ENCODE peak calls at places on chromosome 2, in eight cellular contexts. One of them, this sample, is unnamed.

GRCh38 chr2:237540823-237541222 is 25.6 kb upstream of the PRLH start:
- DNase-seq in T-helper 2 cell: no peak
- DNase-seq in fibroblast of lung: peak
- DNase-seq in DMS 273 treated with DMSO at 0.1 percent for 48 hours: peak
- DNase-seq in activated naive CD4-positive, alpha-beta T cell treated with anti-CD3 and anti-CD28 coated beads, Interleukin-2, amount 10 ng/mL, durations not matched to agents 7 days and 5 days: no peak
- DNase-seq in GM12864: no peak
- DNase-seq in upper lobe of right lung: no peak
- DNase-seq in EL: peak
- DNase-seq in this sample: no peak

GRCh38 chr2:171272039-171272438 is 111.3 kb upstream of the TLK1 start:
- DNase-seq in activated naive CD4-positive, alpha-beta T cell treated with anti-CD3 and anti-CD28 coated beads, Interleukin-2, amount 10 ng/mL, durations not matched to agents 7 days and 5 days: no peak
- DNase-seq in EL: peak
- DNase-seq in T-helper 2 cell: no peak
- DNase-seq in fibroblast of lung: peak
- DNase-seq in DMS 273 treated with DMSO at 0.1 percent for 48 hours: no peak
- DNase-seq in GM12864: no peak
- DNase-seq in upper lobe of right lung: no peak
- DNase-seq in this sample: no peak

GRCh38 chr2:102657770-102658169 is 38.4 kb downstream of the SLC9A2 start:
- DNase-seq in EL: no peak
- DNase-seq in fibroblast of lung: no peak
- DNase-seq in activated naive CD4-positive, alpha-beta T cell treated with anti-CD3 and anti-CD28 coated beads, Interleukin-2, amount 10 ng/mL, durations not matched to agents 7 days and 5 days: no peak
- DNase-seq in upper lobe of right lung: no peak
- DNase-seq in DMS 273 treated with DMSO at 0.1 percent for 48 hours: no peak
- DNase-seq in T-helper 2 cell: no peak
- DNase-seq in GM12864: no peak
- DNase-seq in this sample: no peak

GRCh38 chr2:201978988-201979387 is 54.7 kb upstream of the FZD7 start:
- DNase-seq in GM12864: no peak
- DNase-seq in activated naive CD4-positive, alpha-beta T cell treated with anti-CD3 and anti-CD28 coated beads, Interleukin-2, amount 10 ng/mL, durations not matched to agents 7 days and 5 days: no peak
- DNase-seq in upper lobe of right lung: no peak
- DNase-seq in fibroblast of lung: no peak
- DNase-seq in DMS 273 treated with DMSO at 0.1 percent for 48 hours: peak
- DNase-seq in EL: no peak
- DNase-seq in T-helper 2 cell: no peak
- DNase-seq in this sample: no peak

GRCh38 chr2:233706720-233707119 is 6.0 kb upstream of the UGT1A5 start:
- DNase-seq in T-helper 2 cell: no peak
- DNase-seq in GM12864: no peak
- DNase-seq in fibroblast of lung: peak
- DNase-seq in activated naive CD4-positive, alpha-beta T cell treated with anti-CD3 and anti-CD28 coated beads, Interleukin-2, amount 10 ng/mL, durations not matched to agents 7 days and 5 days: no peak
- DNase-seq in DMS 273 treated with DMSO at 0.1 percent for 48 hours: no peak
- DNase-seq in upper lobe of right lung: no peak
- DNase-seq in EL: no peak
- DNase-seq in this sample: no peak

GRCh38 chr2:177282101-177282573 is 17.6 kb upstream of the NFE2L2 start:
- DNase-seq in fibroblast of lung: no peak
- DNase-seq in DMS 273 treated with DMSO at 0.1 percent for 48 hours: peak
- DNase-seq in T-helper 2 cell: no peak
- DNase-seq in EL: peak
- DNase-seq in activated naive CD4-positive, alpha-beta T cell treated with anti-CD3 and anti-CD28 coated beads, Interleukin-2, amount 10 ng/mL, durations not matched to agents 7 days and 5 days: no peak
- DNase-seq in GM12864: no peak
- DNase-seq in upper lobe of right lung: no peak
- DNase-seq in this sample: no peak

GRCh38 chr2:1309507-1309906 is 103.8 kb upstream of the TPO start:
- DNase-seq in activated naive CD4-positive, alpha-beta T cell treated with anti-CD3 and anti-CD28 coated beads, Interleukin-2, amount 10 ng/mL, durations not matched to agents 7 days and 5 days: no peak
- DNase-seq in DMS 273 treated with DMSO at 0.1 percent for 48 hours: no peak
- DNase-seq in upper lobe of right lung: no peak
- DNase-seq in fibroblast of lung: no peak
- DNase-seq in EL: no peak
- DNase-seq in GM12864: no peak
- DNase-seq in T-helper 2 cell: no peak
- DNase-seq in this sample: no peak

GRCh38 chr2:235639387-235639786 is 145.5 kb downstream of the AGAP1 start:
- DNase-seq in T-helper 2 cell: no peak
- DNase-seq in activated naive CD4-positive, alpha-beta T cell treated with anti-CD3 and anti-CD28 coated beads, Interleukin-2, amount 10 ng/mL, durations not matched to agents 7 days and 5 days: no peak
- DNase-seq in GM12864: no peak
- DNase-seq in EL: peak
- DNase-seq in upper lobe of right lung: no peak
- DNase-seq in fibroblast of lung: peak
- DNase-seq in DMS 273 treated with DMSO at 0.1 percent for 48 hours: peak
- DNase-seq in this sample: no peak

GRCh38 chr2:240013343-240013742 is 11.8 kb downstream of the NDUFA10 start:
- DNase-seq in fibroblast of lung: peak
- DNase-seq in GM12864: no peak
- DNase-seq in DMS 273 treated with DMSO at 0.1 percent for 48 hours: no peak
- DNase-seq in activated naive CD4-positive, alpha-beta T cell treated with anti-CD3 and anti-CD28 coated beads, Interleukin-2, amount 10 ng/mL, durations not matched to agents 7 days and 5 days: no peak
- DNase-seq in upper lobe of right lung: no peak
- DNase-seq in T-helper 2 cell: no peak
- DNase-seq in EL: no peak
- DNase-seq in this sample: no peak

GRCh38 chr2:239936838-239937581 is 88.1 kb downstream of the NDUFA10 start:
- DNase-seq in EL: no peak
- DNase-seq in DMS 273 treated with DMSO at 0.1 percent for 48 hours: no peak
- DNase-seq in fibroblast of lung: no peak
- DNase-seq in T-helper 2 cell: no peak
- DNase-seq in activated naive CD4-positive, alpha-beta T cell treated with anti-CD3 and anti-CD28 coated beads, Interleukin-2, amount 10 ng/mL, durations not matched to agents 7 days and 5 days: no peak
- DNase-seq in GM12864: no peak
- DNase-seq in upper lobe of right lung: no peak
- DNase-seq in this sample: no peak

GRCh38 chr2:107570876-107571275 is 255.8 kb upstream of the RGPD4 start:
- DNase-seq in upper lobe of right lung: no peak
- DNase-seq in GM12864: no peak
- DNase-seq in DMS 273 treated with DMSO at 0.1 percent for 48 hours: no peak
- DNase-seq in activated naive CD4-positive, alpha-beta T cell treated with anti-CD3 and anti-CD28 coated beads, Interleukin-2, amount 10 ng/mL, durations not matched to agents 7 days and 5 days: no peak
- DNase-seq in T-helper 2 cell: no peak
- DNase-seq in fibroblast of lung: no peak
- DNase-seq in EL: no peak
- DNase-seq in this sample: no peak

GRCh38 chr2:165406053-165406628 is 63.4 kb upstream of the CSRNP3 start:
- DNase-seq in upper lobe of right lung: no peak
- DNase-seq in DMS 273 treated with DMSO at 0.1 percent for 48 hours: peak
- DNase-seq in GM12864: no peak
- DNase-seq in activated naive CD4-positive, alpha-beta T cell treated with anti-CD3 and anti-CD28 coated beads, Interleukin-2, amount 10 ng/mL, durations not matched to agents 7 days and 5 days: no peak
- DNase-seq in fibroblast of lung: peak
- DNase-seq in T-helper 2 cell: no peak
- DNase-seq in EL: peak
- DNase-seq in this sample: no peak

GRCh38 chr2:214128040-214128439 is 282.8 kb upstream of the VWC2L start:
- DNase-seq in DMS 273 treated with DMSO at 0.1 percent for 48 hours: no peak
- DNase-seq in GM12864: no peak
- DNase-seq in fibroblast of lung: no peak
- DNase-seq in T-helper 2 cell: no peak
- DNase-seq in activated naive CD4-positive, alpha-beta T cell treated with anti-CD3 and anti-CD28 coated beads, Interleukin-2, amount 10 ng/mL, durations not matched to agents 7 days and 5 days: no peak
- DNase-seq in EL: no peak
- DNase-seq in upper lobe of right lung: no peak
- DNase-seq in this sample: no peak

GRCh38 chr2:97546711-97547110 is 43.0 kb downstream of the ANKRD36B start:
- DNase-seq in activated naive CD4-positive, alpha-beta T cell treated with anti-CD3 and anti-CD28 coated beads, Interleukin-2, amount 10 ng/mL, durations not matched to agents 7 days and 5 days: no peak
- DNase-seq in fibroblast of lung: no peak
- DNase-seq in GM12864: no peak
- DNase-seq in upper lobe of right lung: no peak
- DNase-seq in T-helper 2 cell: no peak
- DNase-seq in EL: no peak
- DNase-seq in DMS 273 treated with DMSO at 0.1 percent for 48 hours: no peak
- DNase-seq in this sample: no peak

GRCh38 chr2:183078163-183078466 is 432 bp upstream of the DUSP19 start:
- DNase-seq in GM12864: no peak
- DNase-seq in fibroblast of lung: no peak
- DNase-seq in activated naive CD4-positive, alpha-beta T cell treated with anti-CD3 and anti-CD28 coated beads, Interleukin-2, amount 10 ng/mL, durations not matched to agents 7 days and 5 days: no peak
- DNase-seq in EL: no peak
- DNase-seq in upper lobe of right lung: no peak
- DNase-seq in DMS 273 treated with DMSO at 0.1 percent for 48 hours: no peak
- DNase-seq in T-helper 2 cell: no peak
- DNase-seq in this sample: no peak

GRCh38 chr2:221708916-221709315 is 136.8 kb upstream of the EPHA4 start:
- DNase-seq in EL: no peak
- DNase-seq in fibroblast of lung: no peak
- DNase-seq in DMS 273 treated with DMSO at 0.1 percent for 48 hours: no peak
- DNase-seq in GM12864: no peak
- DNase-seq in upper lobe of right lung: no peak
- DNase-seq in T-helper 2 cell: no peak
- DNase-seq in activated naive CD4-positive, alpha-beta T cell treated with anti-CD3 and anti-CD28 coated beads, Interleukin-2, amount 10 ng/mL, durations not matched to agents 7 days and 5 days: no peak
- DNase-seq in this sample: no peak

GRCh38 chr2:162582357-162582798 is 238.4 kb downstream of the GCA start:
- DNase-seq in upper lobe of right lung: no peak
- DNase-seq in DMS 273 treated with DMSO at 0.1 percent for 48 hours: no peak
- DNase-seq in fibroblast of lung: peak
- DNase-seq in EL: no peak
- DNase-seq in GM12864: no peak
- DNase-seq in activated naive CD4-positive, alpha-beta T cell treated with anti-CD3 and anti-CD28 coated beads, Interleukin-2, amount 10 ng/mL, durations not matched to agents 7 days and 5 days: no peak
- DNase-seq in T-helper 2 cell: no peak
- DNase-seq in this sample: no peak

GRCh38 chr2:109438146-109438545 is 175.6 kb downstream of the SEPTIN10 start:
- DNase-seq in DMS 273 treated with DMSO at 0.1 percent for 48 hours: no peak
- DNase-seq in EL: no peak
- DNase-seq in activated naive CD4-positive, alpha-beta T cell treated with anti-CD3 and anti-CD28 coated beads, Interleukin-2, amount 10 ng/mL, durations not matched to agents 7 days and 5 days: no peak
- DNase-seq in T-helper 2 cell: no peak
- DNase-seq in fibroblast of lung: no peak
- DNase-seq in GM12864: no peak
- DNase-seq in upper lobe of right lung: no peak
- DNase-seq in this sample: no peak

GRCh38 chr2:236169151-236169721 is 1.1 kb upstream of the GBX2 start:
- DNase-seq in DMS 273 treated with DMSO at 0.1 percent for 48 hours: no peak
- DNase-seq in GM12864: no peak
- DNase-seq in fibroblast of lung: no peak
- DNase-seq in T-helper 2 cell: no peak
- DNase-seq in activated naive CD4-positive, alpha-beta T cell treated with anti-CD3 and anti-CD28 coated beads, Interleukin-2, amount 10 ng/mL, durations not matched to agents 7 days and 5 days: no peak
- DNase-seq in upper lobe of right lung: peak
- DNase-seq in EL: no peak
- DNase-seq in this sample: no peak

GRCh38 chr2:230449901-230450467 is 34.0 kb downstream of the SP100 start:
- DNase-seq in DMS 273 treated with DMSO at 0.1 percent for 48 hours: no peak
- DNase-seq in upper lobe of right lung: no peak
- DNase-seq in fibroblast of lung: no peak
- DNase-seq in EL: no peak
- DNase-seq in GM12864: no peak
- DNase-seq in T-helper 2 cell: no peak
- DNase-seq in activated naive CD4-positive, alpha-beta T cell treated with anti-CD3 and anti-CD28 coated beads, Interleukin-2, amount 10 ng/mL, durations not matched to agents 7 days and 5 days: no peak
- DNase-seq in this sample: no peak

GRCh38 chr2:172725741-172726140 is 9.9 kb upstream of the RAPGEF4 start:
- DNase-seq in T-helper 2 cell: no peak
- DNase-seq in DMS 273 treated with DMSO at 0.1 percent for 48 hours: no peak
- DNase-seq in upper lobe of right lung: no peak
- DNase-seq in fibroblast of lung: no peak
- DNase-seq in activated naive CD4-positive, alpha-beta T cell treated with anti-CD3 and anti-CD28 coated beads, Interleukin-2, amount 10 ng/mL, durations not matched to agents 7 days and 5 days: no peak
- DNase-seq in GM12864: no peak
- DNase-seq in EL: no peak
- DNase-seq in this sample: no peak

GRCh38 chr2:179422037-179422643 is 157.5 kb upstream of the SESTD1 start:
- DNase-seq in DMS 273 treated with DMSO at 0.1 percent for 48 hours: peak
- DNase-seq in fibroblast of lung: peak
- DNase-seq in EL: peak
- DNase-seq in T-helper 2 cell: no peak
- DNase-seq in GM12864: peak
- DNase-seq in activated naive CD4-positive, alpha-beta T cell treated with anti-CD3 and anti-CD28 coated beads, Interleukin-2, amount 10 ng/mL, durations not matched to agents 7 days and 5 days: peak
- DNase-seq in upper lobe of right lung: peak
- DNase-seq in this sample: no peak

GRCh38 chr2:75155115-75155514 is 44.2 kb downstream of the TACR1 start:
- DNase-seq in upper lobe of right lung: no peak
- DNase-seq in activated naive CD4-positive, alpha-beta T cell treated with anti-CD3 and anti-CD28 coated beads, Interleukin-2, amount 10 ng/mL, durations not matched to agents 7 days and 5 days: no peak
- DNase-seq in GM12864: no peak
- DNase-seq in fibroblast of lung: no peak
- DNase-seq in T-helper 2 cell: no peak
- DNase-seq in DMS 273 treated with DMSO at 0.1 percent for 48 hours: no peak
- DNase-seq in EL: no peak
- DNase-seq in this sample: no peak

GRCh38 chr2:8554296-8554806 is 127.5 kb upstream of the ID2 start:
- DNase-seq in T-helper 2 cell: no peak
- DNase-seq in activated naive CD4-positive, alpha-beta T cell treated with anti-CD3 and anti-CD28 coated beads, Interleukin-2, amount 10 ng/mL, durations not matched to agents 7 days and 5 days: no peak
- DNase-seq in DMS 273 treated with DMSO at 0.1 percent for 48 hours: no peak
- DNase-seq in fibroblast of lung: no peak
- DNase-seq in GM12864: no peak
- DNase-seq in upper lobe of right lung: no peak
- DNase-seq in EL: no peak
- DNase-seq in this sample: no peak

GRCh38 chr2:239259603-239260298 is 141.1 kb downstream of the HDAC4 start:
- DNase-seq in activated naive CD4-positive, alpha-beta T cell treated with anti-CD3 and anti-CD28 coated beads, Interleukin-2, amount 10 ng/mL, durations not matched to agents 7 days and 5 days: peak
- DNase-seq in GM12864: no peak
- DNase-seq in EL: no peak
- DNase-seq in fibroblast of lung: no peak
- DNase-seq in T-helper 2 cell: no peak
- DNase-seq in DMS 273 treated with DMSO at 0.1 percent for 48 hours: no peak
- DNase-seq in upper lobe of right lung: no peak
- DNase-seq in this sample: no peak